ENCODE peak calls at places on chromosome 21, in nine cellular contexts. U is SJCRH30; J is NCI-H1694; Z is neural progenitor cell; T is iPS-NIHi11; Q is activated T-cell treated with anti-CD3 and anti-CD28 coated beads, Interleukin-2, amount 50 U/mL, for 72 hours; I is AG04449; N is M059J; E is amniotic stem cell. C is an unnamed sample.

GRCh38 chr21:32425628-32426027 is 13.1 kb downstream of the EVA1C start:
- DNase-seq in U (no peak), J (no peak), Z (no peak), T (no peak), Q (no peak), I (no peak), N (peak; percentile 45), E (no peak), C (no peak)

GRCh38 chr21:35737899-35738341 is 322.4 kb downstream of the SETD4 start:
- DNase-seq in U (peak; percentile 27), J (no peak), Z (no peak), T (no peak), Q (no peak), I (no peak), N (peak; percentile 90), E (no peak), C (peak; percentile 8)

GRCh38 chr21:44696572-44696971 is 400 bp upstream of the KRTAP10-12 start:
- DNase-seq in U (no peak), J (no peak), Z (no peak), T (no peak), Q (no peak), I (no peak), N (no peak), E (no peak), C (no peak)

GRCh38 chr21:33685613-33686197 is 43.4 kb downstream of the ITSN1 start:
- DNase-seq in U (no peak), J (no peak), Z (no peak), T (no peak), Q (no peak), I (peak; percentile 64), N (peak; percentile 90), E (peak; percentile 39), C (no peak)

GRCh38 chr21:43864806-43865470 is at the start of gene AGPAT3:
- DNase-seq in U (peak; percentile 17), J (no peak), Z (peak; percentile 65), T (peak; percentile 76), Q (peak; percentile 48), I (no peak), N (peak; percentile 16), E (no peak), C (no peak)

GRCh38 chr21:31538821-31539220 is 120.7 kb upstream of the SOD1 start:
- DNase-seq in U (peak; percentile 89), J (no peak), Z (no peak), T (no peak), Q (no peak), I (no peak), N (no peak), E (no peak), C (no peak)

GRCh38 chr21:38951095-38951745 is 145.5 kb downstream of the ETS2 start:
- DNase-seq in U (no peak), J (no peak), Z (no peak), T (no peak), Q (no peak), I (no peak), N (no peak), E (no peak), C (no peak)

GRCh38 chr21:16358021-16358420 is 628.2 kb downstream of the USP25 start:
- DNase-seq in U (no peak), J (no peak), Z (no peak), T (no peak), Q (no peak), I (no peak), N (no peak), E (no peak), C (no peak)

GRCh38 chr21:38965241-38965640 is 159.5 kb downstream of the ETS2 start:
- DNase-seq in U (no peak), J (no peak), Z (no peak), T (no peak), Q (no peak), I (no peak), N (no peak), E (no peak), C (no peak)

GRCh38 chr21:36482181-36482580 is 2.3 kb upstream of the CLDN14 start:
- DNase-seq in U (no peak), J (no peak), Z (no peak), T (no peak), Q (no peak), I (no peak), N (no peak), E (no peak), C (no peak)

GRCh38 chr21:28152729-28153128 is 839.9 kb downstream of the LTN1 start:
- DNase-seq in U (no peak), J (no peak), Z (no peak), T (no peak), Q (no peak), I (no peak), N (no peak), E (no peak), C (no peak)